ENCODE peak calls at places on chromosomes 1 and 21, in nine cellular contexts. X is NCI-H345; T is amygdala; C is HTR-8/SVneo; G is NCI-H1436; U is NCI-H1105 treated with DMSO at 0.1 percent for 48 hours; Q is BE2C; S is GM13976; O is NK-92 treated with Interleukin-12 subunit alpha and Interleukin-12 subunit beta, amount 100 ng/mL, for 24 hours. Y is an unnamed sample.

GRCh38 chr1:3533051-3534048 is 78.0 kb downstream of the MEGF6 start:
- DNase-seq in C (no peak), S (no peak), G (no peak), U (no peak), T (no peak), X (no peak), O (no peak), Q (no peak), Y (no peak)

GRCh38 chr1:231684333-231685244 is 58.0 kb downstream of the DISC1 start:
- DNase-seq in T (no peak), C (no peak), Q (no peak), X (peak; percentile 94), U (peak; percentile 90), G (peak; percentile 94), S (no peak), O (no peak), Y (no peak)

GRCh38 chr1:30761312-30762151 is 4.0 kb upstream of the LAPTM5 start:
- DNase-seq in O (no peak), U (no peak), C (no peak), T (no peak), G (no peak), X (no peak), S (no peak), Q (no peak), Y (no peak)

GRCh38 chr21:25331286-25331685 is 276.0 kb downstream of the MRPL39 start:
- DNase-seq in O (no peak), Q (no peak), T (no peak), X (no peak), S (no peak), G (no peak), U (no peak), C (no peak), Y (no peak)

GRCh38 chr1:169711469-169712308 is at the start of gene SELL:
- DNase-seq in T (peak; percentile 13), C (peak; percentile 32), U (peak; percentile 54), Q (peak; percentile 51), O (peak; percentile 14), X (peak; percentile 34), G (peak; percentile 18), S (peak; percentile 53), Y (peak; percentile 66)

GRCh38 chr1:172917972-172918371 is 132.8 kb downstream of the TNFSF18 start:
- DNase-seq in X (no peak), S (no peak), C (peak; percentile 71), O (no peak), U (no peak), G (no peak), T (no peak), Q (no peak), Y (no peak)

GRCh38 chr1:53046930-53047329 is 15.1 kb upstream of the PODN start:
- DNase-seq in T (no peak), C (no peak), S (no peak), Q (no peak), O (no peak), U (no peak), X (no peak), G (no peak), Y (no peak)

GRCh38 chr1:80656011-80656627 is 1144.6 kb upstream of the ADGRL2 start:
- DNase-seq in T (no peak), S (peak; percentile 11), G (no peak), O (no peak), Q (no peak), U (peak; percentile 20), C (no peak), X (peak; percentile 16), Y (no peak)

GRCh38 chr1:100474838-100475237 is 63.1 kb upstream of the GPR88 start:
- DNase-seq in O (no peak), U (no peak), C (no peak), G (no peak), T (no peak), Q (no peak), S (no peak), X (no peak), Y (no peak)

GRCh38 chr21:45087022-45087823 is 12.8 kb downstream of the ADARB1 start:
- DNase-seq in O (no peak), Q (no peak), G (no peak), X (no peak), S (no peak), C (no peak), T (no peak), U (no peak), Y (no peak)

GRCh38 chr1:220564216-220564615 is 36.3 kb downstream of the MARK1 start:
- DNase-seq in S (no peak), X (no peak), O (no peak), G (no peak), C (no peak), T (no peak), Q (no peak), U (peak; percentile 39), Y (no peak)

GRCh38 chr1:202122639-202123335 is at the start of gene GPR37L1:
- DNase-seq in S (no peak), T (peak; percentile 90), X (no peak), Q (peak; percentile 80), O (no peak), C (peak; percentile 55), G (no peak), U (no peak), Y (no peak)

GRCh38 chr1:184315254-184315653 is 71.6 kb upstream of the C1orf21 start:
- DNase-seq in C (no peak), S (no peak), X (no peak), G (no peak), U (no peak), Q (no peak), O (no peak), T (no peak), Y (no peak)

GRCh38 chr1:203999618-204000017 is 73.3 kb upstream of the SOX13 start:
- DNase-seq in Q (no peak), X (no peak), U (no peak), G (no peak), O (no peak), S (no peak), T (no peak), C (no peak), Y (no peak)

GRCh38 chr1:62746086-62746808 is 37.7 kb upstream of the ATG4C start:
- DNase-seq in C (peak; percentile 33), O (no peak), S (peak; percentile 56), Q (no peak), T (no peak), U (peak; percentile 58), X (peak; percentile 41), G (peak; percentile 20), Y (peak; percentile 23)

GRCh38 chr1:54002544-54003248 is 15.3 kb downstream of the LDLRAD1 start:
- DNase-seq in T (no peak), O (no peak), S (no peak), G (no peak), C (no peak), U (no peak), Q (no peak), X (no peak), Y (no peak)

GRCh38 chr1:6419803-6420593 is at the start of gene HES2:
- DNase-seq in X (no peak), S (peak; percentile 63), G (no peak), O (no peak), T (no peak), U (no peak), Q (no peak), C (no peak), Y (no peak)

GRCh38 chr21:18840239-18840638 is 436.7 kb upstream of the TMPRSS15 start:
- DNase-seq in O (no peak), Q (peak; percentile 18), C (no peak), U (no peak), X (no peak), G (no peak), S (no peak), T (no peak), Y (no peak)

GRCh38 chr1:110879758-110880606 is 7.0 kb downstream of the CD53 start:
- DNase-seq in O (peak; percentile 55), X (no peak), Q (no peak), S (peak; percentile 29), T (no peak), G (no peak), C (no peak), U (no peak), Y (peak; percentile 42)

GRCh38 chr1:217574265-217574949 is 56.5 kb downstream of the GPATCH2 start:
- DNase-seq in X (no peak), C (no peak), O (no peak), U (no peak), G (no peak), S (no peak), T (no peak), Q (no peak), Y (no peak)

GRCh38 chr1:26477446-26478152 is 5.4 kb downstream of the HMGN2 start:
- DNase-seq in Q (no peak), S (no peak), O (no peak), C (no peak), T (no peak), U (peak; percentile 50), X (no peak), G (no peak), Y (no peak)

GRCh38 chr1:91557039-91557690 is 56.5 kb downstream of the CDC7 start:
- DNase-seq in S (no peak), O (no peak), G (no peak), U (no peak), Q (no peak), T (no peak), X (no peak), C (no peak), Y (no peak)

GRCh38 chr21:39141502-39141901 is 41.7 kb downstream of the PSMG1 start:
- DNase-seq in S (no peak), Q (no peak), T (no peak), O (no peak), C (no peak), X (peak; percentile 40), G (no peak), U (no peak), Y (no peak)

GRCh38 chr1:245748246-245748645 is 593.5 kb downstream of the KIF26B start:
- DNase-seq in U (no peak), O (no peak), X (no peak), S (no peak), G (no peak), T (no peak), C (no peak), Q (no peak), Y (no peak)

GRCh38 chr1:238063454-238063853 is 172.7 kb upstream of the ZP4 start:
- DNase-seq in C (peak; percentile 20), U (no peak), T (no peak), X (no peak), O (no peak), Q (peak; percentile 66), S (no peak), G (no peak), Y (peak; percentile 25)